ENCODE peak calls at places on chromosomes 2 and 18, in four cellular contexts. O, Q, T and Y are unnamed samples.

GRCh38 chr18:47968721-47969120 is 38.3 kb upstream of the SMAD2 start:
- DNase-seq in O (no peak), Q (no peak), T (no peak), Y (no peak)

GRCh38 chr2:195666113-195666712 is 9.2 kb downstream of the SLC39A10 start:
- DNase-seq in O (no peak), Q (no peak), T (no peak), Y (no peak)

GRCh38 chr2:187310696-187311095 is 137.4 kb downstream of the CALCRL start:
- DNase-seq in O (no peak), Q (no peak), T (no peak), Y (no peak)

GRCh38 chr2:223696719-223697118 is 94.6 kb upstream of the SCG2 start:
- DNase-seq in O (no peak), Q (peak), T (no peak), Y (no peak)

GRCh38 chr2:136375017-136375901 is 257.3 kb upstream of the CXCR4 start:
- DNase-seq in O (no peak), Q (no peak), T (peak), Y (no peak)

GRCh38 chr18:25737710-25738251 is 352.6 kb downstream of the SS18 start:
- DNase-seq in O (no peak), Q (peak), T (no peak), Y (no peak)

GRCh38 chr2:145598434-145598833 is 1078.5 kb upstream of the ZEB2 start:
- DNase-seq in O (no peak), Q (no peak), T (no peak), Y (no peak)

GRCh38 chr2:29269095-29270090 is 154.2 kb downstream of the CLIP4 start:
- DNase-seq in O (no peak), Q (no peak), T (no peak), Y (no peak)

GRCh38 chr2:84201158-84201557 is 257.9 kb downstream of the SUCLG1 start:
- DNase-seq in O (no peak), Q (no peak), T (no peak), Y (no peak)

GRCh38 chr2:59000796-59001195 is 759.7 kb upstream of the FANCL start:
- DNase-seq in O (no peak), Q (no peak), T (no peak), Y (no peak)

GRCh38 chr18:79917351-79918088 is 33.9 kb downstream of the SLC66A2 start:
- DNase-seq in O (no peak), Q (no peak), T (no peak), Y (peak)

GRCh38 chr18:34956663-34957062 is 84.5 kb upstream of the MAPRE2 start:
- DNase-seq in O (no peak), Q (no peak), T (no peak), Y (no peak)

GRCh38 chr2:233476651-233477547 is 89.7 kb downstream of the USP40 start:
- DNase-seq in O (peak), Q (no peak), T (no peak), Y (no peak)

GRCh38 chr2:167681646-167682045 is 565.7 kb downstream of the STK39 start:
- DNase-seq in O (no peak), Q (no peak), T (no peak), Y (no peak)

GRCh38 chr2:19607931-19608762 is 249.7 kb upstream of the OSR1 start:
- DNase-seq in O (no peak), Q (peak), T (no peak), Y (no peak)

GRCh38 chr2:209619782-209620181 is 151.8 kb upstream of the UNC80 start:
- DNase-seq in O (no peak), Q (no peak), T (peak), Y (no peak)

GRCh38 chr18:47250415-47251046 is 929 bp downstream of the SKOR2 start:
- DNase-seq in O (no peak), Q (no peak), T (no peak), Y (no peak)

GRCh38 chr2:157158111-157158510 is 99.4 kb upstream of the GALNT5 start:
- DNase-seq in O (no peak), Q (no peak), T (no peak), Y (no peak)

DNA sequence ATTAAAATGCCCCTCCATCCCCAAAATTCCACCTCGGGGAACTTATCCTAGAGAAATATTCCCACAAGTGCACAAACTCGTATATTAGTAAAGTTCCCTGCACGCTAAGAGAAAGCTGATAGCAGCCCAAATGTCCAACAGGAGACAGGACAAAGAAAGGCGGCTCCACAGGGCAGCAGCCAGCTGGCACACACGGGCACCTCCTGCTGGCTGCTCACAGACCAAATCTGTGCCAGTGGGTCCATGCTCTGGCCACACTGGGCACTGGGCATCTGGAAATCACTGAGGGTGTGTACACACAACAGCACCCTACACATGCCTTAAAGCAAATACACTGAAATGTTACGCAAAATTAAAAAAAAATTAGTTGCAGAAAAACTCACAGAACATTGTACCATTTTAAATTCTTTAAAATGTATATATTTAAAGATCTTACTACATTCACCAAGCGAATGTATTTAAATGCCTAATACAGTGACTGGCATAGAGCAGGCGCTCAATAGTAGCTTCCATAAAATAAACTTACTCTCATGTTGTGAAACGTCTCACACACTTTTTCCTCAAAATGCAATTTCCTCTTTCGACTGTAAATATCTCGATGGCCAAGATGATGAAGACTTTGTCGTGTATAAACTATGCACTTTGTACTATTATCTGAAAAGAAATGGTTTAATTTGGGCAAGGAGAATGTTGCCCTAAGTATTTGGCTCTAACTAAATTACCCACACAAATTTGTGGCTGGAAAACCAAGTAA is 19.4 kb downstream of the ZNF516 start:
- DNase-seq in O (no peak), Q (no peak), T (no peak), Y (no peak)
- TF ChIP-seq CTCF in O (no peak), Q (peak), T (no peak), Y (no peak)

GRCh38 chr2:138949517-138949916 is 169.3 kb upstream of the NXPH2 start:
- DNase-seq in O (no peak), Q (peak), T (no peak), Y (no peak)
- TF ChIP-seq CTCF in O (no peak), Q (no peak), T (no peak), Y (no peak)

DNA sequence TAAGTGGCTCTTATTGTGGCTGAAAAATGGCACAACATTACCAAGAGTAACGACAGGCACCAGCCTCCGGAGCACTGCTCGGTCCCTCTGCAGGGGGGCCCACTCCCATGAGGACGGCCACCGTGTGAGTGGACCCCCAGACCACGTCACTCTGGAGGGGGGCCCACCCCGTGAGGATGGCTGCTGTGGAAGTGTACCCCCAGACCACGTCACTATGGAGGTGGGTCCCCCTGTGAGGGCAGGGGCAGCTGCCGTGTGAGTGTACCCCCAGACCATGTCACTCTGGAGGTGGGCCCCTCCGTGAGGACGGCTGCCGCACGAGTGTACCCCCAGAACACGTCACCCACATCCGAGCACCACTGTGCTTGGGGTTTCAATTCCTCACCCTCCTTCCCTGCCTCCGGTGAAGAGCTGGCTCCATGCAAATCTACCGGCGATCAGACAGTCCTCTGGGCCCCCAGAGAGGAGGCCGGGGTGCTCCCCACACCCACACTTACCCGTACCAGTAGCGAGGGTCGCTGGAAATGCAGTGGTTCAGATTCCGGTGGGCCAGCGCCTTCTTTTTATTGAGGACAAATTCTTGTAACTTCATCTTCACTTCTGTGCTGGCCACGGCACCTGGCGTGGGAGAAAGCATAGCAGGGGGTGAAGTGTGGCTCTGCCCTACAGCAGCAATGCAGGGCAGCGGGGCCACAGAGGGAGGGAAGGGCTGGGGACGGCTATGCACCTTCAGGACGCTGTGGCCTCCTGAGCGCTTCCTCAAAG is 237.3 kb downstream of the HDAC4 start:
- DNase-seq in O (no peak), Q (no peak), T (no peak), Y (no peak)
- TF ChIP-seq CTCF in O (no peak), Q (no peak), T (no peak), Y (no peak)

DNA sequence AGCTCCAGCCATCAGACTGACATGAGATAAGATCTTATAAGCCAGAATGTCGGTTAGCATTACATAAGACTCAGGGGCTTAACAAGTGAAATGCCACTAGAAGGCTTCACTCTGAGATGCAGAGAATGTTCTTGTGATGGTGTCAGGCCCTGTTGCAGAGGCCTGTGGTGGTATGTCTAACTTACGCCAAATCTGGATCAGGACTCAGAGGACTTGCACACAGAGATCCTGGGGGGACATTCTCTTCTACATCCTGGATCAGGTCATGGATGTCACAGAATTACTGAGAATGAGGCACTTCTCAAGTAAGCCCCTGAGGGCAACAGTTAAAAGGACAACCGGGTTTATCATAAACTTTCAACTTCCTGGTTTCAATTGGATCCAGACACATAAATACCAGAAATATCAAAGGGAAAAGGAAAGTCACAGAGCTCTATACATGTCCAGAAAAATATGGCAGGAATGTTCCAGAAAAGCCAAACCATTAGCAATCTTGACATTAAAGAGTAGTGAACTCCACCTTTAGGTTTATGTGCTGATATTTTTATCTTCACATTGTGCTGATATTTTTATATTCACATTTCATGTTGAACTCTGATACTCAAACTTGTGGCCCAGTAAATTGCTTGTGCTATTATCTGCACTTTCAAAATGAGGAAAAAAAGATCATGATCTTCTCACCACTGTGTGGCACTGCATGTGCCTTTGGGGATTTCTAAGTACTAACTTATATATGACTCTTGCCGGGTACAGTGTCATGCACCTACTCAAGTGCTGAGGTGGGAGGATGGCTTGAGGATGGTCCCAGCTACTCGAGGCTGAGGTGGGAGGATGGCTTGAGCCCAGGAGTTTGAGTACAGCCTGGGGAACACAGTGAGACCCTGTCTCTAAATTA is 137.5 kb upstream of the RNF152 start:
- DNase-seq in O (no peak), Q (no peak), T (no peak), Y (no peak)
- TF ChIP-seq CTCF in O (no peak), Q (no peak), T (no peak), Y (no peak)

DNA sequence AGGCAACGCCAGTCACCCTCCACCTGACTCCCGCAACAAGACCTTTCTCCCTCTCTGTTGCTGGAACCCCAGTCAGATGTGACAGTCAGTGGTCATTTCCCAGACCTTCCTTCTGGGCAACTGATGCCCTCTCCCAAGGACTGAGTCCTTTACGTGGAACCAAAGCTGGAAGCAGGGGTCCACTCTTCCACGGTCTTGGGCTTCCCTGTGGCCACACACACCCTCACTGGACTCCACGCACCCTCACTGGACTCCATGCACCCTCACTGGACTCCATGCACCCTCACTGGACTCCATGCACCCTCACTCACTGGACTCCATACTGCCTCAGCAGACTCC is 7.1 kb downstream of the PTMA start:
- DNase-seq in O (no peak), Q (no peak), T (no peak), Y (no peak)
- TF ChIP-seq CTCF in O (no peak), Q (peak), T (no peak), Y (no peak)

DNA sequence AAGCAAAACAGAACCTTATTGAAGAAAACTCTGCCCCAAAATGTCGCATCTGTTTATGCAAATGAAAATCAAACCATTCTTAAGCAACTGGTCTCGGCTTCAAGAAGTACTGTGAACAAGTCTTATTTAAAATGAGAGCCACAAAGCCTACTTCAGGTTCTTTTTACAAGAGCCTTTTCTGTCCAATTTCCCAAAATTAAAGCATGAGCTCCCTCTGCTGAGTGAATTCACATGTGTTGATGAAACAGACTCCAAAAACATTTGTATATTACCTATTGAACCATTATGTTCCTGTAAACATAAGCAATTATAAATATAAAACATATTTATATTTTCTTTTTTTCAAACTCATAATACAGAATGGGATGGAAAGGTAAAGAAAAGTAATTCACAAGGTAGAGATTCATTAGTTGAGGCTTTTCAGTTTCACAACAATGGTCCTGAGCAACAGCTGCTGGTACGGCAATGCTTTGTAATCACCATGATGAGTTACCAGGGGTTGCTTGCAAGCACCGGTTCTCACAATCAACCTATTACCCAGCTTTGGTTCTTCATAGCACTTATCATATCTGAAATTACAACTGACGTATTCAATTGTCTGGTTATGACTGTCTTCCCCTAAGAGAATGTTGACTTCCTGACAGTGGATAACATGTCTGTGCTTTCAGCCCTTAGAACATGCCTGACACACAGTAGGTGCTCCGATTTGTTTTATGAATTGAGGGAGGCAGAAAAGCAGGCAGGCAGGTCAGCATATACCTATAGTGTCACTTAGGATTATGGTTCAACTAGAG is 108.4 kb upstream of the BZW1 start:
- DNase-seq in O (no peak), Q (peak), T (peak), Y (no peak)
- TF ChIP-seq CTCF in O (peak), Q (peak), T (peak), Y (no peak)

GRCh38 chr2:5236308-5236707 is 455.9 kb upstream of the SOX11 start:
- DNase-seq in O (no peak), Q (no peak), T (no peak), Y (no peak)
- TF ChIP-seq CTCF in O (no peak), Q (no peak), T (no peak), Y (no peak)